ENCODE peak calls at places on chromosomes 16 and 17, in six cellular contexts. B, L, S, D, O and X are unnamed samples.

GRCh38 chr17:39579318-39580081 is 28.2 kb downstream of the NEUROD2 start:
- DNase-seq in O (no peak), L (no peak), S (no peak), B (no peak), D (no peak), X (no peak)

GRCh38 chr17:17156107-17156506 is 50.0 kb downstream of the PLD6 start:
- DNase-seq in S (peak), D (no peak), B (no peak), L (no peak), O (peak), X (peak)

GRCh38 chr17:2042355-2042929 is 620 bp downstream of the OVCA2 start:
- DNase-seq in B (no peak), D (no peak), S (peak), O (no peak), L (no peak), X (no peak)

GRCh38 chr17:78127240-78127887 is 1.2 kb downstream of the TMC6 start:
- DNase-seq in B (no peak), S (no peak), O (no peak), L (peak), D (no peak), X (no peak)

GRCh38 chr17:29143894-29144293 is 36.3 kb downstream of the MYO18A start:
- DNase-seq in O (no peak), S (no peak), D (no peak), B (no peak), L (no peak), X (peak)

GRCh38 chr17:79792984-79793923 is 3.6 kb downstream of the CBX8 start:
- DNase-seq in S (peak), L (no peak), D (no peak), O (no peak), B (no peak), X (peak)

GRCh38 chr16:54077412-54077821 is 209.2 kb downstream of the IRX3 start:
- DNase-seq in O (peak), S (peak), D (no peak), B (no peak), L (no peak), X (peak)

GRCh38 chr16:54620197-54620596 is 310.5 kb upstream of the IRX5 start:
- DNase-seq in L (no peak), O (no peak), S (no peak), B (no peak), D (no peak), X (no peak)

GRCh38 chr16:85641776-85642176 is 28.7 kb downstream of the GSE1 start:
- DNase-seq in O (no peak), L (no peak), B (no peak), D (no peak), S (no peak), X (peak)

GRCh38 chr16:54936086-54936978 is 5.7 kb downstream of the IRX5 start:
- DNase-seq in S (peak), O (no peak), L (no peak), B (no peak), D (no peak), X (no peak)

GRCh38 chr17:66272699-66273390 is 29.6 kb upstream of the PRKCA start:
- DNase-seq in B (peak), S (peak), L (no peak), O (peak), D (no peak), X (peak)

GRCh38 chr17:1928976-1929375 is 96.2 kb downstream of the RTN4RL1 start:
- DNase-seq in S (no peak), O (no peak), L (no peak), D (no peak), B (no peak), X (no peak)

GRCh38 chr17:45293413-45294211 is 23.2 kb downstream of the MAP3K14 start:
- DNase-seq in D (no peak), B (peak), S (peak), O (peak), L (peak), X (peak)

GRCh38 chr16:77993111-77993571 is 29.2 kb upstream of the CLEC3A start:
- DNase-seq in D (no peak), B (no peak), O (no peak), S (peak), L (no peak), X (no peak)

GRCh38 chr17:2595736-2596135 is 2.3 kb downstream of the PAFAH1B1 start:
- DNase-seq in L (no peak), S (no peak), D (no peak), B (no peak), O (no peak), X (no peak)

GRCh38 chr17:3873862-3874261 is 19.0 kb downstream of the CAMKK1 start:
- DNase-seq in D (no peak), B (no peak), L (no peak), O (no peak), S (no peak), X (no peak)

GRCh38 chr17:1002771-1003555 is 6.0 kb downstream of the TIMM22 start:
- DNase-seq in B (no peak), L (peak), S (peak), O (no peak), D (no peak), X (peak)

GRCh38 chr16:1941924-1942809 is 832 bp downstream of the MSRB1 start:
- DNase-seq in D (no peak), L (peak), S (no peak), B (no peak), O (peak), X (no peak)

GRCh38 chr17:75370288-75370687 is 35.2 kb downstream of the GRB2 start:
- DNase-seq in O (no peak), B (no peak), D (no peak), S (no peak), L (no peak), X (no peak)

GRCh38 chr17:46057366-46057765 is 58.3 kb downstream of the STH start:
- DNase-seq in B (no peak), L (no peak), S (no peak), O (no peak), D (no peak), X (peak)

GRCh38 chr16:27240948-27241531 is 27.5 kb downstream of the NSMCE1 start:
- DNase-seq in S (peak), L (no peak), D (no peak), O (no peak), B (no peak), X (peak)

GRCh38 chr16:15966420-15967222 is 17.2 kb downstream of the ABCC1 start:
- DNase-seq in O (peak), D (no peak), S (peak), L (no peak), B (peak), X (peak)

GRCh38 chr17:19288453-19288852 is 51.3 kb downstream of the EPN2 start:
- DNase-seq in B (no peak), S (no peak), O (no peak), D (no peak), L (no peak), X (no peak)

GRCh38 chr17:33038740-33039139 is 47.1 kb downstream of the SPACA3 start:
- DNase-seq in O (peak), S (no peak), L (no peak), B (no peak), D (no peak), X (no peak)

GRCh38 chr17:63626551-63627228 is 4.5 kb downstream of the MAP3K3 start:
- DNase-seq in L (no peak), S (peak), D (no peak), O (no peak), B (no peak), X (no peak)

GRCh38 chr17:17181666-17182600 is 24.2 kb downstream of the PLD6 start:
- DNase-seq in S (no peak), L (no peak), B (no peak), D (no peak), O (no peak), X (no peak)